ENCODE peak calls at places on chromosomes 13 and 19, in eight cellular contexts. P is stimulated activated CD4-positive, alpha-beta T cell treated with anti-CD3 and anti-CD28 coated beads, TNF-alpha, amount 100 ng/mL, for 48 hours; H is mucosa of descending colon; K is coronary artery; E is AG08396; S is AG09319; O is GM04503; R is putamen. W is an unnamed sample.

GRCh38 chr19:19329199-19329598 is 8.6 kb downstream of the MAU2 start:
- DNase-seq in E (no peak), K (no peak), O (no peak), H (no peak), R (no peak), P (no peak), S (no peak), W (no peak)

GRCh38 chr13:102089722-102090121 is 312.1 kb downstream of the FGF14 start:
- DNase-seq in E (no peak), S (no peak), H (no peak), R (no peak), P (no peak), O (no peak), K (no peak), W (no peak)

GRCh38 chr19:2271516-2272103 is 10.4 kb downstream of the PEAK3 start:
- DNase-seq in E (peak; percentile 87), R (no peak), P (no peak), H (no peak), S (no peak), K (no peak), O (peak; percentile 48), W (no peak)

GRCh38 chr13:53254495-53254894 is 225.9 kb downstream of the OLFM4 start:
- DNase-seq in R (no peak), P (no peak), K (no peak), O (no peak), E (no peak), H (peak; percentile 7), S (no peak), W (no peak)

GRCh38 chr13:30409911-30410704 is 12.2 kb upstream of the UBE2L5 start:
- DNase-seq in S (no peak), P (no peak), K (peak; percentile 69), R (no peak), H (no peak), E (peak; percentile 68), O (peak; percentile 77), W (no peak)

GRCh38 chr19:6125571-6125989 is 9.9 kb upstream of the ACSBG2 start:
- DNase-seq in K (no peak), S (peak; percentile 52), P (peak; percentile 17), E (peak; percentile 67), O (no peak), H (peak; percentile 79), R (peak; percentile 36), W (peak; percentile 33)

GRCh38 chr19:44924243-44924725 is 9.9 kb downstream of the APOC1 start:
- DNase-seq in S (no peak), P (no peak), E (no peak), O (no peak), K (no peak), R (no peak), H (no peak), W (no peak)

GRCh38 chr13:98348476-98348875 is 171.4 kb upstream of the RNF113B start:
- DNase-seq in H (no peak), E (no peak), K (no peak), S (no peak), R (no peak), O (no peak), P (no peak), W (no peak)

GRCh38 chr19:9848060-9848459 is 12.9 kb downstream of the PIN1 start:
- DNase-seq in O (no peak), S (no peak), H (peak; percentile 18), K (no peak), E (no peak), P (no peak), R (no peak), W (no peak)

GRCh38 chr19:5246554-5247155 is 94.0 kb downstream of the PTPRS start:
- DNase-seq in O (no peak), P (no peak), H (no peak), R (no peak), S (no peak), K (no peak), E (no peak), W (no peak)

GRCh38 chr19:47074621-47075020 is 26.2 kb upstream of the TMEM160 start:
- DNase-seq in S (no peak), O (no peak), K (no peak), P (no peak), R (no peak), E (no peak), H (no peak), W (no peak)

GRCh38 chr13:96816874-96817273 is 177.4 kb downstream of the OXGR1 start:
- DNase-seq in K (no peak), E (no peak), R (no peak), P (no peak), S (no peak), O (no peak), H (no peak), W (no peak)

GRCh38 chr19:33290082-33290815 is 12.1 kb downstream of the CEBPA start:
- DNase-seq in K (no peak), H (peak; percentile 53), R (no peak), O (no peak), S (no peak), E (no peak), P (no peak), W (no peak)

W was measured in midbrain.